ENCODE peak calls at places on chromosomes 12 and 14, in six cellular contexts. X, E, L, M, W and U are unnamed samples.

GRCh38 chr14:88233915-88234314 is 89.2 kb downstream of the KCNK10 start:
- DNase-seq in X (no peak), E (peak; percentile 32), L (peak; percentile 61), M (no peak), W (no peak), U (no peak)

GRCh38 chr14:68544150-68544892 is 248.5 kb downstream of the ZFP36L1 start:
- DNase-seq in X (no peak), E (no peak), L (no peak), M (peak; percentile 90), W (peak; percentile 78), U (peak; percentile 99)

GRCh38 chr14:96088131-96088880 is 49.1 kb downstream of the C14orf132 start:
- DNase-seq in X (no peak), E (no peak), L (no peak), M (no peak), W (no peak), U (no peak)

GRCh38 chr12:49208661-49209060 is 19.8 kb upstream of the TUBA1A start:
- DNase-seq in X (no peak), E (no peak), L (no peak), M (no peak), W (no peak), U (no peak)

GRCh38 chr14:22987291-22987690 is 4.9 kb upstream of the AJUBA start:
- DNase-seq in X (no peak), E (no peak), L (no peak), M (no peak), W (no peak), U (no peak)

GRCh38 chr12:1826867-1827705 is 6.7 kb downstream of the LRTM2 start:
- DNase-seq in X (no peak), E (no peak), L (no peak), M (no peak), W (no peak), U (no peak)

GRCh38 chr12:92038476-92038875 is 107.2 kb downstream of the BTG1 start:
- DNase-seq in X (no peak), E (no peak), L (no peak), M (no peak), W (no peak), U (no peak)

GRCh38 chr12:121803861-121804416 is at the start of gene SETD1B:
- DNase-seq in X (no peak), E (peak; percentile 80), L (no peak), M (no peak), W (no peak), U (no peak)

GRCh38 chr14:101019974-101020710 is 116.6 kb upstream of the RTL1 start:
- DNase-seq in X (no peak), E (no peak), L (peak; percentile 9), M (no peak), W (no peak), U (no peak)

GRCh38 chr12:78584695-78585094 is 279.9 kb upstream of the SYT1 start:
- DNase-seq in X (no peak), E (no peak), L (peak; percentile 73), M (no peak), W (no peak), U (no peak)

GRCh38 chr12:49784756-49785409 is 43.3 kb downstream of the NCKAP5L start:
- DNase-seq in X (no peak), E (no peak), L (no peak), M (no peak), W (no peak), U (peak; percentile 11)